ENCODE peak calls at places on chromosomes 13 and 19, in eight cellular contexts. U is breast epithelium, W is IMR-90, L is upper lobe of left lung, Z is heart left ventricle, N is NB4, K is esophagus squamous epithelium, X is lower leg skin. M is an unnamed sample.

GRCh38 chr19:45446295-45446694 is 21.5 kb upstream of the FOSB start:
- DNase-seq in U (no peak), W (peak; percentile 52), L (no peak), Z (no peak), N (peak; percentile 56), K (no peak), X (no peak), M (no peak)

GRCh38 chr19:3682286-3682685 is 18.0 kb downstream of the PIP5K1C start:
- DNase-seq in U (no peak), W (no peak), L (no peak), Z (no peak), N (no peak), K (no peak), X (no peak), M (no peak)

GRCh38 chr19:56567274-56568120 is at the start of gene ZNF470:
- DNase-seq in U (peak; percentile 95), W (peak; percentile 87), L (peak; percentile 96), Z (peak; percentile 97), N (peak; percentile 88), K (peak; percentile 73), X (peak; percentile 99), M (peak; percentile 94)

GRCh38 chr13:40376296-40376849 is 290.1 kb downstream of the FOXO1 start:
- DNase-seq in U (no peak), W (no peak), L (no peak), Z (no peak), N (no peak), K (no peak), X (peak; percentile 62), M (no peak)

GRCh38 chr13:27644302-27644701 is 22.6 kb downstream of the POLR1D start:
- DNase-seq in U (no peak), W (peak; percentile 92), L (no peak), Z (no peak), N (peak; percentile 15), K (no peak), X (no peak), M (no peak)

GRCh38 chr19:46980756-46981155 is 38.9 kb upstream of the NPAS1 start:
- DNase-seq in U (no peak), W (no peak), L (no peak), Z (no peak), N (no peak), K (no peak), X (no peak), M (no peak)

GRCh38 chr19:11678504-11678903 is 60.2 kb downstream of the ZNF823 start:
- DNase-seq in U (no peak), W (no peak), L (no peak), Z (no peak), N (no peak), K (no peak), X (no peak), M (no peak)

GRCh38 chr13:98890186-98890585 is 87.7 kb downstream of the DOCK9 start:
- DNase-seq in U (no peak), W (peak; percentile 74), L (no peak), Z (peak; percentile 33), N (no peak), K (no peak), X (no peak), M (peak; percentile 22)

GRCh38 chr13:33188093-33188882 is 97.3 kb downstream of the STARD13 start:
- DNase-seq in U (no peak), W (peak; percentile 57), L (no peak), Z (no peak), N (no peak), K (no peak), X (no peak), M (no peak)

GRCh38 chr13:114131581-114132418 is 623 bp downstream of the RASA3 start:
- DNase-seq in U (no peak), W (no peak), L (no peak), Z (peak; percentile 39), N (peak; percentile 67), K (no peak), X (no peak), M (no peak)

GRCh38 chr13:36965767-36966166 is 33.4 kb downstream of the ALG5 start:
- DNase-seq in U (no peak), W (peak; percentile 90), L (no peak), Z (no peak), N (peak; percentile 15), K (no peak), X (no peak), M (no peak)

GRCh38 chr13:30735025-30735967 is at the start of gene ALOX5AP:
- DNase-seq in U (no peak), W (no peak), L (peak; percentile 50), Z (no peak), N (peak; percentile 92), K (no peak), X (no peak), M (no peak)

GRCh38 chr13:50690020-50690419 is 153.5 kb downstream of the DLEU7 start:
- DNase-seq in U (no peak), W (no peak), L (no peak), Z (no peak), N (no peak), K (no peak), X (no peak), M (no peak)

GRCh38 chr19:15831626-15832025 is 16.2 kb upstream of the OR10H1 start:
- DNase-seq in U (no peak), W (no peak), L (no peak), Z (no peak), N (no peak), K (no peak), X (no peak), M (no peak)

GRCh38 chr19:33438016-33438671 is 64.6 kb downstream of the CEBPG start:
- DNase-seq in U (peak; percentile 22), W (peak; percentile 10), L (no peak), Z (peak; percentile 9), N (no peak), K (no peak), X (no peak), M (no peak)

GRCh38 chr13:85241045-85241444 is 558.2 kb downstream of the SLITRK6 start:
- DNase-seq in U (no peak), W (peak; percentile 44), L (peak; percentile 45), Z (no peak), N (no peak), K (no peak), X (no peak), M (no peak)

GRCh38 chr19:853014-853553 is 981 bp downstream of the ELANE start:
- DNase-seq in U (no peak), W (no peak), L (no peak), Z (no peak), N (no peak), K (no peak), X (no peak), M (no peak)

GRCh38 chr19:852136-853013 is at the start of gene ELANE:
- DNase-seq in U (no peak), W (no peak), L (no peak), Z (no peak), N (no peak), K (no peak), X (peak; percentile 85), M (no peak)

GRCh38 chr19:848457-848921 is 3.6 kb upstream of the ELANE start:
- DNase-seq in U (no peak), W (no peak), L (no peak), Z (no peak), N (peak; percentile 70), K (no peak), X (no peak), M (no peak)

GRCh38 chr19:850979-851335 is 1.1 kb upstream of the ELANE start:
- DNase-seq in U (no peak), W (no peak), L (no peak), Z (no peak), N (no peak), K (no peak), X (no peak), M (no peak)

GRCh38 chr19:850221-850978 is 1.7 kb upstream of the ELANE start:
- DNase-seq in U (peak; percentile 92), W (peak; percentile 81), L (peak; percentile 93), Z (peak; percentile 96), N (peak; percentile 78), K (no peak), X (peak; percentile 98), M (peak; percentile 94)
- TF ChIP-seq POLR2A in U (no peak), W (no peak), L (peak; percentile 27), Z (no peak), N (no peak), K (no peak), X (no peak), M (no peak)

DNA sequence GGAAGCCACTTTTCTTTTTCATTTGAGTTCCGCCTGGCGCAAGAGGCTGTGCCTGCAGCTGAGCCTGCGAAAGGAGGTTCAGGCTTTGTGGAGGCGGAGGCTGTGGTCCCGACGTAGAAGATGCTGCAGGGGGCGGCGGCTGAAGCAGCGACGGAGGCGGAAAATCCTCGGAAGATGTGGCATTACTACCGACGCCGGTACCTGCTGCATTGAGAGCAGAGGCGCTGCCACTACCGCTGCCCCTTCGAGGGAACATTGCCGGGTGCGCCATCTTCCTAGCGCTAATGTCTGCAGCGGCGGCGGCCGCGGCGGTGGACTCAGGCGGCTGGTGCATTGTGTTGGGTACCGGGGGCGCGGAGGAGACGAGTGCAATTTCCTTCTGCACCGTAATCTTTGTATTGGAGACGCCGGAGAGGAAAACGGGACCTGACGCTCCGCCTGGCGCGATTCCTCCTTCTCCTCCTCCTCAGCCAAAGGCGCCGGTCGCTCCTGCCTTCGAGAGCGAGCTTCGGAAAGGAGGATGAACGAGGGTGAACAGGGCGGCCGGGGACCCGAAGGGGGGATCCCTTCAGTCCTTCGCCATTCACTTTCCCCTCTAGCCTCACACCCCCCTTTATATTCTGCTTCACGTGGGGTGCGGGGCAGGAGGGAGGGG is at the start of gene TSC22D1:
- DNase-seq in U (no peak), W (peak; percentile 56), L (peak; percentile 38), Z (peak; percentile 47), N (peak; percentile 67), K (no peak), X (peak; percentile 90), M (peak; percentile 34)
- TF ChIP-seq POLR2A in U (no peak), W (no peak), L (no peak), Z (no peak), N (no peak), K (no peak), X (no peak), M (no peak)

GRCh38 chr19:8324186-8325050 is 3.1 kb downstream of the RPS28 start:
- DNase-seq in U (no peak), W (no peak), L (no peak), Z (peak; percentile 40), N (peak; percentile 68), K (no peak), X (no peak), M (no peak)
- TF ChIP-seq POLR2A in U (no peak), W (no peak), L (peak; percentile 17), Z (no peak), N (peak; percentile 66), K (no peak), X (no peak), M (no peak)

DNA sequence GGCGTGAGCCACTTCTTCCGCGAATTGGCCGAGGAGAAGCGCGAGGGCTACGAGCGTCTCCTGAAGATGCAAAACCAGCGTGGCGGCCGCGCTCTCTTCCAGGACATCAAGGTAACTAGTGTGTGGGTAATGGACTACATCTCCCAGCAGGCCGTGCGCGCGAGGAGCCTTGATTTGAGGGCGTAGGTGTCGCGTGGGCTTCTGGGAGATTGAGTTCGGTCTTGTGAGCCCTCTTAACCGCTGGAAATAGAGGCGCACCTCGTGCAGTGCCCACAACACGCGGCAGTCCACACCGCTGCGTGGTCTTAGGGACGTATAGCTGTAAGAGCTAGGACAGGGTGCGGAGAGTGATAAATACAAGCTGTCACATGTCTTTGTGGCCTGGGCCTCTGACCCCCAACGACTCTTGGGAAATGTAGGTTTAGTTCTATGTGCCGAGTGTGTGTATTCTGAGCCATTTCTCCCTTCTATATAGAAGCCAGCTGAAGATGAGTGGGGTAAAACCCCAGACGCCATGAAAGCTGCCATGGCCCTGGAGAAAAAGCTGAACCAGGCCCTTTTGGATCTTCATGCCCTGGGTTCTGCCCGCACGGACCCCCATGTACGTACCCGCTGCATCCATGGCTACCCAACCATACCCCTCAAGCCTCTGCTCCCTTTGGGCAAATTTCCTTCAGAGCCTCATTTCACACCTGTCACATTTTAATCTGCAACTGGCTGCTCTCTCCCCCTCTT is 864 bp downstream of the FTL start:
- DNase-seq in U (peak; percentile 83), W (peak; percentile 76), L (peak; percentile 89), Z (peak; percentile 90), N (peak; percentile 88), K (peak; percentile 57), X (peak; percentile 97), M (peak; percentile 91)
- TF ChIP-seq POLR2A in U (no peak), W (peak; percentile 7), L (no peak), Z (no peak), N (no peak), K (no peak), X (no peak), M (no peak)

M was measured in tibial nerve.